ENCODE peak calls at places on chromosome 11, in six cellular contexts. U is amniotic stem cell; O is HEK293T; T is body of pancreas; P is activated T-cell treated with anti-CD3 and anti-CD28 coated beads, Interleukin-2, amount 50 U/mL, for 48 hours; E is endodermal cell. Y is an unnamed sample.

GRCh38 chr11:16412525-16413194 is 56.3 kb upstream of the SOX6 start:
- DNase-seq in U (no peak), O (no peak), T (no peak), P (no peak), E (no peak), Y (no peak)

GRCh38 chr11:131907371-131907770 is 537.0 kb downstream of the NTM start:
- DNase-seq in U (no peak), O (no peak), T (no peak), P (no peak), E (no peak), Y (no peak)

GRCh38 chr11:104826772-104827171 is 71.5 kb downstream of the CASP12 start:
- DNase-seq in U (no peak), O (no peak), T (no peak), P (no peak), E (no peak), Y (no peak)

GRCh38 chr11:128342511-128343133 is 244.7 kb downstream of the ETS1 start:
- DNase-seq in U (no peak), O (no peak), T (no peak), P (peak), E (peak), Y (peak)

GRCh38 chr11:1458340-1459218 is 28.0 kb downstream of the MOB2 start:
- DNase-seq in U (no peak), O (peak), T (peak), P (no peak), E (peak), Y (peak)

GRCh38 chr11:34242037-34242625 is 115.7 kb downstream of the ABTB2 start:
- DNase-seq in U (no peak), O (no peak), T (no peak), P (no peak), E (no peak), Y (peak)

GRCh38 chr11:10674440-10674855 is 19.1 kb downstream of the IRAG1 start:
- DNase-seq in U (no peak), O (no peak), T (no peak), P (no peak), E (no peak), Y (no peak)

GRCh38 chr11:1771700-1772099 is 8.0 kb upstream of the CTSD start:
- DNase-seq in U (no peak), O (no peak), T (no peak), P (no peak), E (peak), Y (peak)

GRCh38 chr11:43547900-43548381 is 132.6 kb upstream of the HSD17B12 start:
- DNase-seq in U (no peak), O (peak), T (peak), P (no peak), E (peak), Y (peak)